ENCODE peak calls at places on chromosomes 3 and 15, in four cellular contexts. O is HepG2, N is WTC11, W is K562. Z is an unnamed sample.

GRCh38 chr3:139157161-139157932 is 112.7 kb upstream of the PRR23C start:
- DNase-seq in O (no peak), N (no peak), W (no peak), Z (no peak)

GRCh38 chr15:96893159-96893906 is 562.8 kb downstream of the NR2F2 start:
- DNase-seq in O (no peak), N (peak), W (no peak), Z (peak)

GRCh38 chr3:73727854-73728253 is 103.1 kb upstream of the PDZRN3 start:
- DNase-seq in O (no peak), N (no peak), W (no peak), Z (no peak)

GRCh38 chr15:40115670-40116093 is 7.0 kb upstream of the BMF start:
- DNase-seq in O (peak), N (peak), W (no peak), Z (no peak)

GRCh38 chr3:45064512-45065372 is 38.6 kb downstream of the CLEC3B start:
- DNase-seq in O (no peak), N (no peak), W (peak), Z (no peak)

GRCh38 chr3:87147562-87147961 is 79.5 kb upstream of the CHMP2B start:
- DNase-seq in O (no peak), N (no peak), W (no peak), Z (no peak)

GRCh38 chr15:96349034-96349932 is 18.8 kb downstream of the NR2F2 start:
- DNase-seq in O (no peak), N (no peak), W (no peak), Z (no peak)

GRCh38 chr3:74561881-74562280 is 52.6 kb downstream of the CNTN3 start:
- DNase-seq in O (no peak), N (no peak), W (no peak), Z (no peak)

GRCh38 chr3:129597792-129598381 is 8.6 kb downstream of the PLXND1 start:
- DNase-seq in O (no peak), N (no peak), W (no peak), Z (no peak)

GRCh38 chr3:15116032-15116653 is 17.2 kb upstream of the RBSN start:
- DNase-seq in O (no peak), N (no peak), W (no peak), Z (no peak)

GRCh38 chr3:4751057-4752051 is 227.9 kb upstream of the BHLHE40 start:
- DNase-seq in O (peak), N (no peak), W (no peak), Z (no peak)

GRCh38 chr3:181292984-181293383 is 303.4 kb upstream of the DNAJC19 start:
- DNase-seq in O (no peak), N (no peak), W (no peak), Z (no peak)

GRCh38 chr3:156729460-156730179 is 55.2 kb downstream of the TIPARP start:
- DNase-seq in O (no peak), N (no peak), W (no peak), Z (no peak)

GRCh38 chr3:135800071-135800549 is 165.4 kb upstream of the PPP2R3A start:
- DNase-seq in O (no peak), N (no peak), W (no peak), Z (no peak)

GRCh38 chr3:51751287-51751686 is 27.8 kb downstream of the IQCF6 start:
- DNase-seq in O (no peak), N (no peak), W (no peak), Z (no peak)

GRCh38 chr3:42176635-42177034 is 85.5 kb downstream of the TRAK1 start:
- DNase-seq in O (no peak), N (no peak), W (no peak), Z (no peak)
- TF ChIP-seq ELF4 in O (no peak), N (no peak), W (no peak), Z (no peak)

GRCh38 chr3:53342353-53342752 is 5.0 kb downstream of the DCP1A start:
- DNase-seq in O (no peak), N (no peak), W (no peak), Z (no peak)

GRCh38 chr3:53346922-53347260 is 452 bp downstream of the DCP1A start:
- DNase-seq in O (no peak), N (no peak), W (no peak), Z (no peak)

GRCh38 chr3:53346514-53346913 is 829 bp downstream of the DCP1A start:
- DNase-seq in O (peak), N (no peak), W (no peak), Z (peak)

GRCh38 chr3:53350652-53351051 is 3.3 kb upstream of the DCP1A start:
- DNase-seq in O (peak), N (no peak), W (peak), Z (no peak)

DNA sequence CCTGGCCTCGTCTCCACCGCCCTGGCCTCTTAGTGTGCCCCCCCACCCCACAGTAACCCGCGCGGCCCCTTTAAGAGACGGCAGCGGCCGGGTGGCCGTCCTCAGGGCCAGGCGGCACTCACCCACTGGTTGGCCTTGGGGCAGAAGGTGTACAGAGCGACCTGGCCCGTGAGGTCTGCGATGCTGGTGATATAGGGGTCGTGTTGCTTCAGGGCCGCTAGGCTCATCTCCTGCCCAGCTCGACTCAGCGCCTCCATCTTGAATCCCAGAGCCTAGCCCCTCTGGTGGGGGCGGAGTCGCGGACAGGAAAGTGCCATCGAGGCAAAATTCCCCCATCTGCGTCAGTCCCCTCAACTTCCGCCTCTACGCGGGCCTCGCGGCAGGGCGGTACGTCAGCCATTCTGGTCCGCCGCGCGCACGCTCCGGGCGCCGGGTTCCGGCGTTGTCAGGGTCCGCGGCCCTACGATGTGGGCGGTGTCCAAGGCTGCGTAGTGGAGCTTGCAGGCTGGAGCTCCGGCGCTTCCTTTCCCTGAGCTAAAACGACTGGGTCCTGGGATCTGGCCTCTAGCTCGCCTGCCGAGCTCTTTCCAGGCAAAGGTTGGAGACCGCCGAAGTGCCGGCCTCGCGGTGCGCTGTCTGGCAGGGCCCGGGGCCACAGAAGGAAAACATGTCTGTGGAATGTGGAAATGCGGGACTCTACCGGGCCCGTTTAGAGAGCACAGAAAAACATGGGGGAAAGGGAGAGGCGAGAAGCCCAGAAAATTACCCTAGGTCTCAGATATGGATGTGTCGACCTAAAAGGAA is at the start of gene DCP1A:
- DNase-seq in O (peak), N (peak), W (peak), Z (peak)
- TF ChIP-seq SP1 in O (no peak), N (peak), W (peak), Z (no peak)

GRCh38 chr3:110493752-110494151 is 577.9 kb upstream of the NECTIN3 start:
- DNase-seq in O (no peak), N (no peak), W (no peak), Z (no peak)
- TF ChIP-seq ELF4 in O (no peak), N (no peak), W (no peak), Z (no peak)

GRCh38 chr3:167882057-167882667 is 146.6 kb downstream of the SERPINI1 start:
- DNase-seq in O (peak), N (no peak), W (peak), Z (peak)
- TF ChIP-seq SP1 in O (no peak), N (no peak), W (no peak), Z (no peak)

GRCh38 chr3:142705256-142705655 is 18.6 kb upstream of the TRPC1 start:
- DNase-seq in O (no peak), N (no peak), W (no peak), Z (no peak)

GRCh38 chr3:142709207-142709606 is 14.6 kb upstream of the TRPC1 start:
- DNase-seq in O (no peak), N (no peak), W (no peak), Z (no peak)

DNA sequence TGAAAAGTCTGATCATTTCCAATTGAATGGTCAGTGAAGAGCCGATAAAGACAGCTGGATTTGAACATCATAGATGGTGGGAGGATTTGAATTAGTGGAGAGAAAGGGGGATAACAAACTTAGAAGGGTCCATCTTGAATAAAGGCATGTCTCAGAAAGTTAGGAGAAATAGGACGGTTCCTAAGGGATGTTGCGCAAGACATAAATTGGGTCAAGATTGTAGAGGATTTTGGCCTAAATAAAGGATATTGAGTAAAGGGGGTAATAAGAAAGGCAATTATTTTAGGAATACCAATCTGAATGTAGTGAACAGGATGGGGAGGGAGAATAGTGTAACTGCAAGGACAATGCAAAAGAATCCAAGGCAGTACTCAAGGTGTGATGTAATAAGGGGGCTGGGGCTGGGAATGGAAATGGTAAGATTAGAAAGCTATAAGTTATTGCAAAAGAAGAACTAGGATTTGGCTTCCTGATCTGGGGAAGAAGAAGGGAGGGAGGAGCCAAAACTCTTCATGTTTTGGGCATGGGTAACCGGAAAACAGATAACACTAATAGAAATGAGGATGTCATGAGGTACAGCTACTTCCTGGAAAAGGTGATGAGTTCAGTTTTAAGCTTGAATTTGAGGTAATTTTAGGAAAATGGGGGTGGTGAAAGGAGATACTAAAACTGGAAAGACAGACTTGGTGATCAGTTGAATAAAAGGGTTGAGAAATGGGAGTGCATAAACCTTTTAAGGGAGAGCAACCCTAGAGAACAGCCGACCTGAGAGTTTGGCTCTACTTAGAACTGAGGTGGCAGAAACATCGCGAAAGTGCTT is 17.3 kb upstream of the TRPC1 start:
- DNase-seq in O (no peak), N (no peak), W (no peak), Z (no peak)
- TF ChIP-seq ELF4 in O (no peak), N (no peak), W (no peak), Z (no peak)

GRCh38 chr3:11719406-11720219 is 75.9 kb upstream of the VGLL4 start:
- DNase-seq in O (peak), N (peak), W (peak), Z (peak)
- TF ChIP-seq SP1 in O (no peak), N (peak), W (no peak), Z (no peak)

GRCh38 chr3:123186695-123187094 is 15.0 kb upstream of the SEC22A start:
- DNase-seq in O (no peak), N (no peak), W (no peak), Z (no peak)
- TF ChIP-seq ELF4 in O (no peak), N (no peak), W (no peak), Z (no peak)

GRCh38 chr3:171488479-171488878 is 28.3 kb upstream of the TNIK start:
- DNase-seq in O (no peak), N (no peak), W (no peak), Z (no peak)

GRCh38 chr3:171491412-171491811 is 31.2 kb upstream of the TNIK start:
- DNase-seq in O (no peak), N (no peak), W (no peak), Z (no peak)

GRCh38 chr3:171489348-171489747 is 29.1 kb upstream of the TNIK start:
- DNase-seq in O (no peak), N (no peak), W (no peak), Z (no peak)

GRCh38 chr3:171487382-171487781 is 27.2 kb upstream of the TNIK start:
- DNase-seq in O (no peak), N (no peak), W (no peak), Z (no peak)

DNA sequence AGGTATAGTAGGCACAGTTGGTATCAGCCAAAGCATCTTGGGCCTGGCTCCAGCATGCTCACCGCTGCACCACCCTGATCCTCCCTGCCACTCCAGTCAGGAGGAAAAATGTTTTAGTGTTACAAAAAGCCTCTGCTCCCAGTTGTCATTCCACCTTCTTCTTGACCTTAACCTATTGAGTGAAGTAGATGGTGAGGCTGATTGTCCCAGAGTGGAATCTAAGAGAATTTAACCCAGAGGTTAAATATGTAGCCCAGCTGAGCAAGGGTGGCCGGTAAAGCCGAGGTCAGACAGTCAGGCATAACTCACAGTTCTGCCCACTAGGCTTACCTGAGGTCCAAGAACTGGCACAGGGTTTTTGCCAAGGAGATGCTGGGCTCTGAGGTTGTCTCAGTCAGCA is 30.7 kb upstream of the TNIK start:
- DNase-seq in O (no peak), N (no peak), W (no peak), Z (no peak)
- TF ChIP-seq SP1 in O (no peak), N (no peak), W (no peak), Z (no peak)

DNA sequence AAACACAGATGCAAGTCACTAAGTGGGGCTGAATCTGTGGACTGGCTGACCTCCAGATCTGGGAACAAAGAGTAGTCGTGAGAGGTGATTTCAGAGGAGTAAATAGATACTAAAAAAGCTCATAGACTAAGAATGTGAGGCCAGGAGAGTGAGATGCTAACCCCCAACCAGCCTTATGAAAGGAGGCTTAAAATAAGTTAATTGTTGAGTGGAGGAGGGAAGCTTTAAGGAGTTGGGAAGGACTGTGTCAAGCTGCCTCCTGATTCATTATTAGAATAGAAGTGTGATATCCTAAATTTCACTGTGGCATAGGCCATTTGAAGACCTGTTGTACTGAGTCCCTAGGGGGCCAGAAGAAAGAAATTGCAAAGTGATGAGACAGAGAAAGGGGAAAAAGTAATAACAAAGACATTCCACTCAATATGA is 107.6 kb downstream of the RBPMS2 start:
- DNase-seq in O (no peak), N (no peak), W (no peak), Z (no peak)
- TF ChIP-seq ELF4 in O (no peak), N (no peak), W (no peak), Z (no peak)

Z was measured in HEK293T.